ENCODE peak calls at places on chromosomes 2 and 18, in six cellular contexts. One of them, this sample, is unnamed. For H3K27me3, the result is how much of the 10 kb centered on the place peaks cover.

GRCh38 chr18:61637319-61637718 is 255.5 kb downstream of the RNF152 start:
- DNase-seq in K562: no peak
- DNase-seq in suprapubic skin: no peak
- DNase-seq in ovary: no peak
- DNase-seq in H1: no peak
- DNase-seq in SK-N-SH: no peak
- DNase-seq in this sample: peak

GRCh38 chr18:41096504-41096903 is 858.5 kb upstream of the PIK3C3 start:
- DNase-seq in ovary: no peak
- DNase-seq in K562: no peak
- DNase-seq in SK-N-SH: peak
- DNase-seq in suprapubic skin: no peak
- DNase-seq in H1: no peak
- DNase-seq in this sample: no peak

GRCh38 chr2:159256159-159256558 is 30.3 kb downstream of the WDSUB1 start:
- DNase-seq in K562: no peak
- DNase-seq in H1: no peak
- DNase-seq in suprapubic skin: no peak
- DNase-seq in SK-N-SH: no peak
- DNase-seq in ovary: no peak
- DNase-seq in this sample: no peak

GRCh38 chr2:223914349-223914748 is 30.8 kb downstream of the WDFY1 start:
- DNase-seq in K562: no peak
- DNase-seq in SK-N-SH: no peak
- DNase-seq in suprapubic skin: no peak
- DNase-seq in H1: no peak
- DNase-seq in ovary: no peak
- DNase-seq in this sample: no peak

GRCh38 chr2:187862715-187863114 is 308.5 kb upstream of the TFPI start:
- DNase-seq in suprapubic skin: no peak
- DNase-seq in ovary: no peak
- DNase-seq in SK-N-SH: no peak
- DNase-seq in K562: no peak
- DNase-seq in H1: no peak
- DNase-seq in this sample: no peak

GRCh38 chr2:235234711-235235110 is 259.1 kb upstream of the AGAP1 start:
- DNase-seq in K562: no peak
- DNase-seq in SK-N-SH: no peak
- DNase-seq in ovary: no peak
- DNase-seq in H1: no peak
- DNase-seq in suprapubic skin: no peak
- DNase-seq in this sample: no peak

GRCh38 chr2:96540136-96540535 is 3.6 kb downstream of the ARID5A start:
- DNase-seq in H1: no peak
- DNase-seq in SK-N-SH: peak
- DNase-seq in ovary: no peak
- DNase-seq in K562: no peak
- DNase-seq in suprapubic skin: no peak
- DNase-seq in this sample: no peak

GRCh38 chr18:6205706-6206105 is 209.0 kb downstream of the L3MBTL4 start:
- DNase-seq in SK-N-SH: no peak
- DNase-seq in H1: no peak
- DNase-seq in ovary: no peak
- DNase-seq in suprapubic skin: no peak
- DNase-seq in K562: no peak
- DNase-seq in this sample: no peak

GRCh38 chr18:12751503-12751884 is 48.7 kb downstream of the PSMG2 start:
- DNase-seq in H1: no peak
- DNase-seq in ovary: no peak
- DNase-seq in suprapubic skin: no peak
- DNase-seq in K562: no peak
- DNase-seq in SK-N-SH: no peak
- DNase-seq in this sample: no peak

GRCh38 chr2:200509227-200509607 is 651 bp downstream of the KCTD18 start:
- DNase-seq in SK-N-SH: peak
- DNase-seq in suprapubic skin: no peak
- DNase-seq in ovary: no peak
- DNase-seq in K562: peak
- DNase-seq in H1: no peak
- DNase-seq in this sample: no peak

GRCh38 chr2:236121546-236121945 is 46.6 kb downstream of the GBX2 start:
- DNase-seq in H1: no peak
- DNase-seq in suprapubic skin: no peak
- DNase-seq in ovary: no peak
- DNase-seq in K562: no peak
- DNase-seq in SK-N-SH: no peak
- DNase-seq in this sample: no peak

GRCh38 chr2:229090231-229090630 is 180.9 kb downstream of the PID1 start:
- DNase-seq in SK-N-SH: no peak
- DNase-seq in K562: no peak
- DNase-seq in ovary: no peak
- DNase-seq in suprapubic skin: no peak
- DNase-seq in H1: no peak
- DNase-seq in this sample: peak

GRCh38 chr2:68653538-68653982 is 10.2 kb downstream of the PROKR1 start:
- DNase-seq in K562: peak
- DNase-seq in SK-N-SH: no peak
- DNase-seq in ovary: peak
- DNase-seq in suprapubic skin: no peak
- DNase-seq in H1: no peak
- DNase-seq in this sample: peak

GRCh38 chr2:127623388-127624320 is 22.3 kb upstream of the GPR17 start:
- DNase-seq in suprapubic skin: peak
- DNase-seq in K562: no peak
- DNase-seq in SK-N-SH: peak
- DNase-seq in ovary: no peak
- DNase-seq in H1: no peak
- DNase-seq in this sample: peak

GRCh38 chr2:56474412-56475158 is 290.8 kb downstream of the CCDC85A start:
- DNase-seq in ovary: no peak
- DNase-seq in SK-N-SH: no peak
- DNase-seq in K562: no peak
- DNase-seq in H1: no peak
- DNase-seq in suprapubic skin: no peak
- DNase-seq in this sample: no peak

GRCh38 chr2:43778233-43778632 is 4.4 kb downstream of the DYNC2LI1 start:
- DNase-seq in K562: no peak
- DNase-seq in suprapubic skin: no peak
- DNase-seq in ovary: no peak
- DNase-seq in SK-N-SH: no peak
- DNase-seq in H1: no peak
- DNase-seq in this sample: no peak

GRCh38 chr2:127121776-127122176 is 14.8 kb upstream of the BIN1 start:
- DNase-seq in SK-N-SH: no peak
- DNase-seq in ovary: no peak
- DNase-seq in suprapubic skin: no peak
- DNase-seq in K562: no peak
- DNase-seq in H1: no peak
- DNase-seq in this sample: no peak

GRCh38 chr2:216341151-216341550 is 31.1 kb downstream of the MARCHF4 start:
- DNase-seq in SK-N-SH: no peak
- DNase-seq in K562: no peak
- DNase-seq in ovary: no peak
- DNase-seq in H1: no peak
- DNase-seq in suprapubic skin: no peak
- DNase-seq in this sample: no peak

GRCh38 chr2:197191177-197191947 is 119.2 kb downstream of the ANKRD44 start:
- DNase-seq in suprapubic skin: no peak
- DNase-seq in ovary: no peak
- DNase-seq in K562: peak
- DNase-seq in SK-N-SH: peak
- DNase-seq in H1: no peak
- DNase-seq in this sample: no peak

GRCh38 chr2:65232636-65233035 is 5.0 kb downstream of the ACTR2 start:
- DNase-seq in ovary: no peak
- DNase-seq in K562: no peak
- DNase-seq in suprapubic skin: no peak
- DNase-seq in H1: no peak
- DNase-seq in SK-N-SH: no peak
- DNase-seq in this sample: no peak

GRCh38 chr2:205646680-205647079 is 35.6 kb upstream of the NRP2 start:
- DNase-seq in H1: no peak
- DNase-seq in suprapubic skin: no peak
- DNase-seq in K562: no peak
- DNase-seq in ovary: no peak
- DNase-seq in SK-N-SH: no peak
- DNase-seq in this sample: no peak

DNA sequence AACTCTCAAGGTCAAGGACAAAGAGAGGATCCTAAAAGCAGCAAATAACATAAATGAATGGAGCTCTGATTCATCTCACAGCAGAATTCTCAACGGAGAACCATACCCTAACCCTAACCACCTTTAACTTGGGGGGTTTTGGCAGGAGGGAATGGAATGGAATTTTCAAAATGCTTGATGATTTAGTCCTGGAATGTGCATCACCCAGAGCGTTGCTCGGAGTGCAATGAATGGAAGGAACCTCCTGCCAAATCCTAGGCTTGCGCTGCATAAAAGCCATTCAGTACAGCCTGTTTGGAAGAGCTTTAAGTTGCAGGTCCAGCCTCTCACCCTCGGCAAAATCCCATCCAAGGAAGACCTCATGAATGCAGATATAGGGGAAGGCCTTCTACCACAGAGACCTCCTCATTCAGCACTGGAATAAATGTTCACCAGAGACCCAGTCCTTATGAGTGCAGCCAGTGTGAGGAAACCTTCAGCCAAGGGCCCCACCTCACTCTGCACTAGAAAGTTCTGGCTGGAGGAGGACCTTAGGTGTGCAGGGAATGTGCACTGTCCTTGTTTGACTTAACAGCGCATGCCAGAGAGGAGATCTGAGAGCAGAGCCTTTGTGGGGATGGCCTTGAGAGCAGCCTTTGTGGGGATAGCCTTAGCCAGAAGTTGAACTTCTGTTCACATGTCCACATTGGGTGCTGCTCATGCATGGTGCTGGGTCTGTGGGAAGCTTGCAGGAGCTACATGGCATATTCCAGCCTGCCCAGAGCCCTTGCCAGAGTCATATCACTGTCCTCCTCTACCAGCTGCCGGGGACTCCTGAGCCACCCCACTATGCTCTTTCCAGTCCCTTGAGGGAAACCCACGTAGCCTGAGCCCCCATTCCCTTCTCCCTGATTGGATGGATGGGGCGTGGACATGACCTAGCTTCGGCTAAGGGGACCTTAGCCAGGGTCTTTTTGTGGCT is 30.5 kb downstream of the ASB1 start:
- DNase-seq in suprapubic skin: no peak
- DNase-seq in K562: no peak
- DNase-seq in ovary: no peak
- DNase-seq in SK-N-SH: no peak
- DNase-seq in H1: no peak
- DNase-seq in this sample: no peak
- TF ChIP-seq EP300 in suprapubic skin: no peak
- TF ChIP-seq EP300 in K562: no peak
- TF ChIP-seq EP300 in ovary: no peak
- TF ChIP-seq EP300 in SK-N-SH: no peak
- TF ChIP-seq EP300 in H1: no peak
- TF ChIP-seq EP300 in this sample: no peak

GRCh38 chr2:19361325-19361990 is 3.0 kb upstream of the OSR1 start:
- DNase-seq in SK-N-SH: peak
- DNase-seq in K562: no peak
- DNase-seq in ovary: peak
- DNase-seq in H1: no peak
- DNase-seq in suprapubic skin: peak
- DNase-seq in this sample: peak
- H3K4me3 ChIP-seq in SK-N-SH: peak
- H3K4me3 ChIP-seq in K562: no peak
- H3K4me3 ChIP-seq in ovary: peak
- H3K4me3 ChIP-seq in H1: peak
- H3K4me3 ChIP-seq in suprapubic skin: peak
- H3K4me3 ChIP-seq in this sample: peak

DNA sequence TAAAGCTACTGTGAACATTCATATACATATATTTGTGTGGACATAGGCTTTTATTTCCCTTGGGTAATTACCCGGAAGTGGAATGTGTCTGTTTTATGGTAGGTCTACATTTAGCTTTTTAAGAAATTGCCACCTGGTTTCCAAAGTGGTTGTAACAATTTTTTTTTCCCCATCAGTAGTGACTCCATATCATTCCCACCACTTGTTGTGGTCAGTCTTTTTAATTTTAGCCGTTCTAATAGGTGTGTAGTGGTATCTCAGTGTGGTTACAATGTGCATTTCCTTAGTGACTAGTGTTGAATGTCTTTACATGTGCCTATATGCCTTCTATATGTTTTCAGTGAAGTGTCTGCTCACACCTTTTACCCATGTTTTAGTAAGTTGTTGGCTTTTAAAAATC is 60.3 kb upstream of the MAPRE3 start:
- DNase-seq in K562: no peak
- DNase-seq in SK-N-SH: no peak
- DNase-seq in H1: no peak
- DNase-seq in suprapubic skin: no peak
- DNase-seq in ovary: no peak
- DNase-seq in this sample: no peak
- H3K27me3 ChIP-seq in K562: half or more
- H3K27me3 ChIP-seq in SK-N-SH: under half
- H3K27me3 ChIP-seq in H1: under half
- H3K27me3 ChIP-seq in suprapubic skin: half or more
- H3K27me3 ChIP-seq in ovary: under half
- H3K27me3 ChIP-seq in this sample: under half

DNA sequence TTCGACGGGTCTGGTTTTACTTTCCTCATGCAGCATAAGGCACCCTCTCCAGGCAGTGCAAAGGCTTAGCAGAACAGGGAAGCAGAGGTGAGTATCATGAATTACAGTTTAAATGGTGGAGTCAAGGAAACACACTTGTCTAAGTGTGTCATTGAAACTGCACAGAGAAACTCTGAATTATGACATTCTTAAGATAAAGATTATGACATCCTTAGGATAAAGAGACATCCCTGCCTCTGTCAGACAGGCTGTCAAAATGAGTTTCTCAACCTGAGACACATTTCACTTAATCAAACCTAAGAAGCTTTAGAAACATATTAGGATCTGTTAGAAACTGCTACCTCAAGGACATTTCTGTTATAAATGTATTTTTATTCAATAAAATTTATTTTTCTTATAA is 113.2 kb downstream of the DHRS9 start:
- DNase-seq in SK-N-SH: no peak
- DNase-seq in ovary: no peak
- DNase-seq in H1: no peak
- DNase-seq in suprapubic skin: no peak
- DNase-seq in K562: no peak
- DNase-seq in this sample: no peak
- TF ChIP-seq EP300 in SK-N-SH: no peak
- TF ChIP-seq EP300 in ovary: no peak
- TF ChIP-seq EP300 in H1: no peak
- TF ChIP-seq EP300 in suprapubic skin: no peak
- TF ChIP-seq EP300 in K562: no peak
- TF ChIP-seq EP300 in this sample: no peak

DNA sequence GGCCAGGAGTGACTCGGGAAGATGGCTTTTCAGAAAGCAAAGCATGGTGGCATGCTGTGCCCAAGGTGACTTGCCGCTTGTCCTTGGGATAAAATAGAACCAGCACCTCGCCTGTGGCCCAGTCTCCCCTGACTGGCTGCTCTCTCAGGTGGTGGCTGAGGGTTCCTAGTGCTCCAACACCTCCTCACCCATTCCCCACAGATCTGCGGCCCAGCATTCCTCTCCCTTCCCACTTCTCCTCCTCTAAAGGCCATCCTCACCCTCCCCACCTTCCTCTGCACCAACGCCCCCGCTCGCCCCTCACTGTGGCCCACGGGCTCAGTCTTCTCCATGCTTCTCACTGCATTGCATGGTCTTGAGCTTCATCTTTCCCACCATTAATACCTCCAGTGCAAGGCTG is 132.4 kb downstream of the PXDN start:
- DNase-seq in H1: no peak
- DNase-seq in SK-N-SH: no peak
- DNase-seq in K562: no peak
- DNase-seq in suprapubic skin: peak
- DNase-seq in ovary: no peak
- DNase-seq in this sample: no peak
- H3K4me3 ChIP-seq in H1: no peak
- H3K4me3 ChIP-seq in SK-N-SH: no peak
- H3K4me3 ChIP-seq in K562: no peak
- H3K4me3 ChIP-seq in suprapubic skin: no peak
- H3K4me3 ChIP-seq in ovary: no peak
- H3K4me3 ChIP-seq in this sample: no peak